ENCODE peak calls at places on chromosomes 7 and 10, in eight cellular contexts. U is A549; M is fibroblast of pulmonary artery; K is mammary epithelial cell; D is GM13976; J is left ventricle myocardium inferior; A is HT1080; H is activated CD4-positive, CD25-positive, alpha-beta regulatory T cell. Z is an unnamed sample.

GRCh38 chr10:62652114-62652513 is 152.4 kb upstream of the ADO start:
- DNase-seq in U (no peak), M (no peak), K (peak), D (no peak), J (no peak), A (peak), H (no peak), Z (no peak)

GRCh38 chr10:128952856-128953255 is 514.2 kb upstream of the MGMT start:
- DNase-seq in U (no peak), M (no peak), K (no peak), D (no peak), J (no peak), A (no peak), H (no peak), Z (no peak)

GRCh38 chr7:130841416-130841815 is 107.4 kb upstream of the KLF14 start:
- DNase-seq in U (no peak), M (no peak), K (no peak), D (no peak), J (no peak), A (no peak), H (no peak), Z (no peak)

GRCh38 chr7:96995406-96996110 is 9.8 kb upstream of the DLX6 start:
- DNase-seq in U (no peak), M (no peak), K (no peak), D (no peak), J (no peak), A (no peak), H (no peak), Z (peak)

GRCh38 chr7:73704640-73705550 is 14.6 kb downstream of the STX1A start:
- DNase-seq in U (peak), M (peak), K (no peak), D (no peak), J (no peak), A (peak), H (no peak), Z (no peak)

GRCh38 chr7:30433506-30433905 is 45.1 kb downstream of the NOD1 start:
- DNase-seq in U (no peak), M (no peak), K (no peak), D (no peak), J (no peak), A (no peak), H (no peak), Z (no peak)

GRCh38 chr10:60346661-60347060 is 43.0 kb downstream of the ANK3 start:
- DNase-seq in U (no peak), M (no peak), K (no peak), D (no peak), J (no peak), A (no peak), H (no peak), Z (no peak)

GRCh38 chr7:20241491-20242261 is 24.5 kb upstream of the MACC1 start:
- DNase-seq in U (no peak), M (peak), K (peak), D (no peak), J (no peak), A (peak), H (no peak), Z (peak)

GRCh38 chr10:123786896-123787295 is 104.7 kb downstream of the CPXM2 start:
- DNase-seq in U (no peak), M (no peak), K (no peak), D (no peak), J (no peak), A (no peak), H (no peak), Z (no peak)

GRCh38 chr10:17232276-17232987 is 4.4 kb downstream of the VIM start:
- DNase-seq in U (no peak), M (peak), K (no peak), D (peak), J (no peak), A (no peak), H (no peak), Z (no peak)

GRCh38 chr7:128408709-128409434 is 910 bp downstream of the IMPDH1 start:
- DNase-seq in U (no peak), M (no peak), K (no peak), D (no peak), J (no peak), A (no peak), H (no peak), Z (peak)

GRCh38 chr10:117541909-117542705 is 439 bp upstream of the EMX2 start:
- DNase-seq in U (peak), M (peak), K (no peak), D (peak), J (no peak), A (no peak), H (no peak), Z (no peak)

GRCh38 chr7:5363729-5364128 is 59.9 kb downstream of the TNRC18 start:
- DNase-seq in U (no peak), M (no peak), K (no peak), D (no peak), J (no peak), A (no peak), H (no peak), Z (no peak)

GRCh38 chr7:25857376-25858067 is 294.5 kb upstream of the NFE2L3 start:
- DNase-seq in U (peak), M (no peak), K (peak), D (no peak), J (no peak), A (no peak), H (no peak), Z (peak)

GRCh38 chr7:104643587-104644217 is 315.3 kb downstream of the LHFPL3 start:
- DNase-seq in U (peak), M (peak), K (peak), D (peak), J (no peak), A (peak), H (no peak), Z (peak)

GRCh38 chr10:14384915-14385314 is 54.2 kb upstream of the FRMD4A start:
- DNase-seq in U (no peak), M (no peak), K (no peak), D (no peak), J (no peak), A (no peak), H (no peak), Z (no peak)

GRCh38 chr10:1180071-1180730 is 124.0 kb downstream of the WDR37 start:
- DNase-seq in U (no peak), M (no peak), K (no peak), D (no peak), J (no peak), A (no peak), H (no peak), Z (no peak)

GRCh38 chr7:81608748-81609382 is 161.0 kb downstream of the HGF start:
- DNase-seq in U (peak), M (peak), K (peak), D (no peak), J (no peak), A (no peak), H (no peak), Z (no peak)

GRCh38 chr10:91043173-91043910 is 122.5 kb upstream of the ANKRD1 start:
- DNase-seq in U (peak), M (peak), K (peak), D (no peak), J (no peak), A (peak), H (no peak), Z (peak)

GRCh38 chr10:20877986-20878979 is 18.8 kb downstream of the NEBL start:
- DNase-seq in U (no peak), M (peak), K (peak), D (no peak), J (no peak), A (peak), H (no peak), Z (peak)

GRCh38 chr10:78335691-78336401 is 302.2 kb downstream of the RPS24 start:
- DNase-seq in U (no peak), M (no peak), K (no peak), D (no peak), J (peak), A (peak), H (no peak), Z (no peak)

GRCh38 chr10:127090135-127090534 is 106.3 kb downstream of the INSYN2A start:
- DNase-seq in U (no peak), M (no peak), K (no peak), D (no peak), J (no peak), A (peak), H (no peak), Z (no peak)

GRCh38 chr7:113793171-113793570 is 125.6 kb downstream of the PPP1R3A start:
- DNase-seq in U (no peak), M (no peak), K (no peak), D (no peak), J (no peak), A (no peak), H (no peak), Z (no peak)